ENCODE peak calls at places on chromosome 10, in seven cellular contexts. A is adrenal gland, V is heart right ventricle, K is fibroblast of the aortic adventitia, H is Panc1, E is GM12865, R is adipocyte. W is an unnamed sample.
A peak's percentile ranks its signal among the peaks of the same experiment; 100 is the strongest.

GRCh38 chr10:97123713-97124112 is 62.0 kb downstream of the SLIT1 start:
- DNase-seq in R (no peak), A (no peak), K (no peak), H (no peak), V (no peak), E (no peak), W (no peak)

GRCh38 chr10:131492211-131492610 is 180.7 kb upstream of the TCERG1L start:
- DNase-seq in R (no peak), A (no peak), K (no peak), E (no peak), V (no peak), H (no peak), W (no peak)

GRCh38 chr10:118594392-118595063 is 920 bp downstream of the PRLHR start:
- DNase-seq in V (peak; percentile 26), E (peak; percentile 13), R (no peak), K (peak; percentile 14), A (peak; percentile 67), H (no peak), W (no peak)

GRCh38 chr10:61475449-61475873 is 22.3 kb upstream of the TMEM26 start:
- DNase-seq in A (no peak), H (no peak), V (no peak), R (peak; percentile 64), E (no peak), K (peak; percentile 35), W (peak; percentile 39)

GRCh38 chr10:69479241-69479730 is 28.0 kb downstream of the TSPAN15 start:
- DNase-seq in K (no peak), R (no peak), V (peak; percentile 50), H (no peak), E (no peak), A (no peak), W (no peak)

GRCh38 chr10:113539789-113540188 is 13.1 kb upstream of the HABP2 start:
- DNase-seq in H (no peak), V (no peak), K (peak; percentile 20), R (peak; percentile 48), A (peak; percentile 51), E (no peak), W (peak; percentile 21)

GRCh38 chr10:16867556-16867955 is 50.3 kb upstream of the RSU1 start:
- DNase-seq in H (no peak), K (peak; percentile 78), A (no peak), R (peak; percentile 61), V (no peak), E (no peak), W (peak; percentile 48)

GRCh38 chr10:43197834-43198681 is 59.8 kb downstream of the CSGALNACT2 start:
- DNase-seq in E (peak; percentile 37), R (no peak), K (no peak), A (no peak), V (no peak), H (no peak), W (no peak)

GRCh38 chr10:6396652-6397051 is 183.4 kb downstream of the PRKCQ start:
- DNase-seq in E (no peak), R (peak; percentile 89), H (no peak), K (peak; percentile 63), A (no peak), V (no peak), W (peak; percentile 76)

GRCh38 chr10:27158421-27158820 is 3.3 kb downstream of the MASTL start:
- DNase-seq in H (no peak), A (no peak), E (no peak), K (no peak), V (no peak), R (no peak), W (no peak)

GRCh38 chr10:132678436-132679216 is 107.3 kb downstream of the NKX6-2 start:
- DNase-seq in A (no peak), R (no peak), K (no peak), E (no peak), V (no peak), H (no peak), W (no peak)

DNA sequence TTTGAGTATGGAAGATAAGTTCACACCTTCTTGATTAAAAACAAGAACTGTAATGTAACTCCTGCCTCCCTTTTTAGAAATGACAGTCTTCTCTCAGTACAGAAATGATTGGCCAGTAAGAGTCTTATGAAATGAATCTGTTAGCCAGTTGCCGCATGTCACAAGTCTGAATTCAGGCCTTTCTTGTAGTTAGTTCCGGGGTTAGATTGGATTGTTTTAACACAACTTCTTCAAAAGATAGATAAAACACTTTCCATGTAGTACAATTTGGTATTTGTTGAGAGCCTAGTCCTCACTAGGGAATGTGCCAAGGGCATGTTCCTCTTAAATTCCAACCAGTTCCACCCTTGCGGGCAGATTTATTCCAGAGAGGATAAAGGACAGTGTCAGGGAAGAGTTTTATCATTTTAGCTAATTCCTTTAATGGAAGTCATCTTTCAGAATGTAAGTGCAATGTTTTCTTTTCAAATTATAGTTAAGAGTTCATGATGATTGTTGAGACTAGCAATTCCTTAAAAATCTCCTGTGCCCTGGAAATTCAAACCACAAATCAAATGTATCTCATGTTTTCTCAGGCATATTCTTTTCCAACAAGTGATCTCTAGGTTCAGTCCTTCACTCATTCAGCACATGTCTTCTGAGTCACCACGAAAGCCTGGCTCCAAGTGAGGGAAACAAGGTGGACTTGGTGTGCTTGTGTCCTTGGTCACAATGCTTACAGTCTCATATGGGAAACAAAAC is 4.1 kb downstream of the FHIP2A start:
- DNase-seq in V (no peak), A (peak; percentile 47), R (peak; percentile 85), H (no peak), E (peak; percentile 88), K (peak; percentile 95), W (peak; percentile 64)
- H3K4me3 ChIP-seq in V (no peak overlapping the region), A (no peak overlapping the region), R (peak overlapping the region; percentile 92), H (no peak overlapping the region), E (peak overlapping the region; percentile 76), K (peak overlapping the region; percentile 7), W (no peak overlapping the region)

GRCh38 chr10:68090586-68090985 is 15.5 kb upstream of the HERC4 start:
- DNase-seq in A (no peak), R (no peak), K (no peak), V (no peak), H (no peak), E (no peak), W (no peak)
- H3K4me3 ChIP-seq in A (no peak overlapping the region), R (no peak overlapping the region), K (no peak overlapping the region), V (no peak overlapping the region), H (no peak overlapping the region), E (no peak overlapping the region), W (no peak overlapping the region)

DNA sequence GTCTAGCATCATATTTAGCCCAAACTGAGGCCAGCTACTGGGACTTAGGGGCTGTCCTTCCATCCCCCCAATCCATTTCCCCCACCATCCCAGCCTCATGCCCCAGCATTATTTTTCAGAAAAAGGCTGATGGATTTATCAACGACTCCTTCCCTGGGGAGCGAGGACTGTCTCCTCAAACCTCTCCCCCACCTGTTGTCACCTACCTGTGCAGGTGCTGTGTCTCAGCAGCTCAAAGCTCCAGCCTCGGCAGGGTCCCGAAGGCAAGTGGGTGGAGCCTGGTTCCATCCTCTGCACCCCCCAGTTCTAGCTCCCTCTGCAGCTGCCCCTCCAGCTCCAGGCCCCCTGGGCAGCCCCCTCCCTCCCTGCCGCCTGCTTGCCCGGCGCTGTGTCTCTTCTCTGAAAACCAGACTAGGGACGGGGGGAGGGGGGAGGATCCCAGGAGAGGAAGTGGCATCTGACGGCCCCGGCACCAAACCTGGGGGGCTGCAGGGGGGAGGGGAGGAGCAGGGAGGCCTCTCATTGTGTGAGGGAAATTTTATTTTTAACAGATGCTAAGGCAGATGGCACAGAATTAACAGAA is 61.7 kb upstream of the PAX2 start:
- DNase-seq in E (no peak), A (no peak), V (no peak), K (no peak), H (no peak), R (no peak), W (no peak)
- H3K4me3 ChIP-seq in E (no peak overlapping the region), A (no peak overlapping the region), V (no peak overlapping the region), K (no peak overlapping the region), H (no peak overlapping the region), R (no peak overlapping the region), W (no peak overlapping the region)

GRCh38 chr10:14583252-14583651 is 191.4 kb downstream of the FAM107B start:
- DNase-seq in V (no peak), A (no peak), R (no peak), H (no peak), E (peak; percentile 80), K (no peak), W (no peak)

GRCh38 chr10:14581553-14581952 is 193.1 kb downstream of the FAM107B start:
- DNase-seq in V (no peak), K (no peak), H (no peak), E (no peak), A (no peak), R (no peak), W (no peak)

GRCh38 chr10:14578060-14578952 is 196.4 kb downstream of the FAM107B start:
- DNase-seq in R (peak; percentile 51), K (peak; percentile 45), H (no peak), E (no peak), A (peak; percentile 39), V (no peak), W (no peak)

GRCh38 chr10:14580933-14581332 is 193.8 kb downstream of the FAM107B start:
- DNase-seq in R (no peak), V (no peak), A (no peak), H (no peak), E (no peak), K (no peak), W (no peak)

DNA sequence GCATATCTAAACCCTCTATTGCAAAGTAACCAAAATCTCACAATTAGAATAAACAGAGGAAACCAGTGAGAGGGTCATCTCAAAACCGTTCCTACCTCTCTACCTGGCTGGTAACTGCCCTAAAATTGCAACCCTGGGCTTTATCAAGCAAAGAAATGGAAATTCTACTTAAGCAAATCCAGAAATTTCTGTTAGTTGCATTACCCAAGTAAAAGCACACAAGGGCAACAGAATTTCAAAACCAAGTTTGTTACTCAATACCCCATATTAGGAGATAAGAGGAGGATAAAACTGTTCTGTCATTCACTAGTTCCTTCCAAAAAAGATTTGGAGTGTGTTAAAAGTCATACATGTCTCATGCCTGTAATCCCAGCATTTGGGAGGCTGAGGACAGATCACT is 195.3 kb downstream of the FAM107B start:
- DNase-seq in H (no peak), V (no peak), K (peak; percentile 70), E (no peak), A (no peak), R (peak; percentile 81), W (no peak)
- H3K4me3 ChIP-seq in H (no peak overlapping the region), V (no peak overlapping the region), K (no peak overlapping the region), E (no peak overlapping the region), A (no peak overlapping the region), R (peak overlapping the region; percentile 45), W (no peak overlapping the region)